ENCODE peak calls at places on chromosomes 2 and 18, in six cellular contexts. One of them, this sample, is unnamed.

GRCh38 chr2:47002480-47003381 is 87.1 kb upstream of the MCFD2 start:
- DNase-seq in kidney: no peak
- DNase-seq in cardiac fibroblast: peak
- DNase-seq in GM12865: no peak
- DNase-seq in H9: no peak
- DNase-seq in AG04450: no peak
- DNase-seq in this sample: no peak

GRCh38 chr2:15127876-15128275 is 433.3 kb downstream of the NBAS start:
- DNase-seq in kidney: no peak
- DNase-seq in cardiac fibroblast: no peak
- DNase-seq in GM12865: no peak
- DNase-seq in H9: no peak
- DNase-seq in AG04450: no peak
- DNase-seq in this sample: no peak

GRCh38 chr2:29817846-29818680 is 103.3 kb downstream of the ALK start:
- DNase-seq in kidney: no peak
- DNase-seq in cardiac fibroblast: no peak
- DNase-seq in GM12865: no peak
- DNase-seq in H9: no peak
- DNase-seq in AG04450: no peak
- DNase-seq in this sample: no peak

GRCh38 chr2:229445501-229446294 is 174.6 kb upstream of the PID1 start:
- DNase-seq in kidney: no peak
- DNase-seq in cardiac fibroblast: peak
- DNase-seq in GM12865: no peak
- DNase-seq in H9: no peak
- DNase-seq in AG04450: no peak
- DNase-seq in this sample: no peak

GRCh38 chr2:225355788-225356187 is 43.7 kb upstream of the NYAP2 start:
- DNase-seq in kidney: no peak
- DNase-seq in cardiac fibroblast: no peak
- DNase-seq in GM12865: no peak
- DNase-seq in H9: no peak
- DNase-seq in AG04450: no peak
- DNase-seq in this sample: no peak

GRCh38 chr2:28287261-28287915 is 105.3 kb upstream of the FOSL2 start:
- DNase-seq in kidney: no peak
- DNase-seq in cardiac fibroblast: peak
- DNase-seq in GM12865: no peak
- DNase-seq in H9: no peak
- DNase-seq in AG04450: no peak
- DNase-seq in this sample: no peak

GRCh38 chr2:38170733-38171132 is 94.8 kb upstream of the CYP1B1 start:
- DNase-seq in kidney: no peak
- DNase-seq in cardiac fibroblast: no peak
- DNase-seq in GM12865: no peak
- DNase-seq in H9: no peak
- DNase-seq in AG04450: no peak
- DNase-seq in this sample: no peak

GRCh38 chr18:77201508-77201907 is 48.1 kb upstream of the GALR1 start:
- DNase-seq in kidney: no peak
- DNase-seq in cardiac fibroblast: no peak
- DNase-seq in GM12865: no peak
- DNase-seq in H9: no peak
- DNase-seq in AG04450: no peak
- DNase-seq in this sample: no peak

GRCh38 chr2:95265182-95265581 is 9.1 kb upstream of the PROM2 start:
- DNase-seq in kidney: no peak
- DNase-seq in cardiac fibroblast: no peak
- DNase-seq in GM12865: no peak
- DNase-seq in H9: no peak
- DNase-seq in AG04450: no peak
- DNase-seq in this sample: no peak

GRCh38 chr2:231100990-231101389 is 23.9 kb downstream of the HTR2B start:
- DNase-seq in kidney: no peak
- DNase-seq in cardiac fibroblast: no peak
- DNase-seq in GM12865: no peak
- DNase-seq in H9: no peak
- DNase-seq in AG04450: no peak
- DNase-seq in this sample: no peak

GRCh38 chr2:12816379-12817306 is 99.9 kb downstream of the TRIB2 start:
- DNase-seq in kidney: no peak
- DNase-seq in cardiac fibroblast: peak
- DNase-seq in GM12865: no peak
- DNase-seq in H9: no peak
- DNase-seq in AG04450: no peak
- DNase-seq in this sample: no peak

GRCh38 chr2:68040078-68040477 is 22.7 kb downstream of the C1D start:
- DNase-seq in kidney: no peak
- DNase-seq in cardiac fibroblast: peak
- DNase-seq in GM12865: no peak
- DNase-seq in H9: no peak
- DNase-seq in AG04450: no peak
- DNase-seq in this sample: no peak

GRCh38 chr2:67008114-67008513 is 389.0 kb upstream of the ETAA1 start:
- DNase-seq in kidney: no peak
- DNase-seq in cardiac fibroblast: no peak
- DNase-seq in GM12865: no peak
- DNase-seq in H9: no peak
- DNase-seq in AG04450: no peak
- DNase-seq in this sample: no peak

GRCh38 chr2:98027955-98028593 is 32.3 kb upstream of the TMEM131 start:
- DNase-seq in kidney: no peak
- DNase-seq in cardiac fibroblast: peak
- DNase-seq in GM12865: no peak
- DNase-seq in H9: no peak
- DNase-seq in AG04450: peak
- DNase-seq in this sample: no peak

GRCh38 chr2:98026292-98026691 is 30.5 kb upstream of the TMEM131 start:
- DNase-seq in kidney: no peak
- DNase-seq in cardiac fibroblast: no peak
- DNase-seq in GM12865: no peak
- DNase-seq in H9: no peak
- DNase-seq in AG04450: no peak
- DNase-seq in this sample: no peak

GRCh38 chr2:98027535-98027934 is 31.8 kb upstream of the TMEM131 start:
- DNase-seq in kidney: no peak
- DNase-seq in cardiac fibroblast: no peak
- DNase-seq in GM12865: peak
- DNase-seq in H9: no peak
- DNase-seq in AG04450: no peak
- DNase-seq in this sample: no peak

GRCh38 chr2:98026927-98027522 is 31.3 kb upstream of the TMEM131 start:
- DNase-seq in kidney: no peak
- DNase-seq in cardiac fibroblast: no peak
- DNase-seq in GM12865: peak
- DNase-seq in H9: no peak
- DNase-seq in AG04450: no peak
- DNase-seq in this sample: no peak

GRCh38 chr2:98025481-98026037 is 29.8 kb upstream of the TMEM131 start:
- DNase-seq in kidney: no peak
- DNase-seq in cardiac fibroblast: no peak
- DNase-seq in GM12865: no peak
- DNase-seq in H9: no peak
- DNase-seq in AG04450: no peak
- DNase-seq in this sample: no peak
- TF ChIP-seq CTCF in kidney: no peak
- TF ChIP-seq CTCF in cardiac fibroblast: peak
- TF ChIP-seq CTCF in GM12865: no peak
- TF ChIP-seq CTCF in H9: no peak
- TF ChIP-seq CTCF in AG04450: no peak
- TF ChIP-seq CTCF in this sample: no peak

DNA sequence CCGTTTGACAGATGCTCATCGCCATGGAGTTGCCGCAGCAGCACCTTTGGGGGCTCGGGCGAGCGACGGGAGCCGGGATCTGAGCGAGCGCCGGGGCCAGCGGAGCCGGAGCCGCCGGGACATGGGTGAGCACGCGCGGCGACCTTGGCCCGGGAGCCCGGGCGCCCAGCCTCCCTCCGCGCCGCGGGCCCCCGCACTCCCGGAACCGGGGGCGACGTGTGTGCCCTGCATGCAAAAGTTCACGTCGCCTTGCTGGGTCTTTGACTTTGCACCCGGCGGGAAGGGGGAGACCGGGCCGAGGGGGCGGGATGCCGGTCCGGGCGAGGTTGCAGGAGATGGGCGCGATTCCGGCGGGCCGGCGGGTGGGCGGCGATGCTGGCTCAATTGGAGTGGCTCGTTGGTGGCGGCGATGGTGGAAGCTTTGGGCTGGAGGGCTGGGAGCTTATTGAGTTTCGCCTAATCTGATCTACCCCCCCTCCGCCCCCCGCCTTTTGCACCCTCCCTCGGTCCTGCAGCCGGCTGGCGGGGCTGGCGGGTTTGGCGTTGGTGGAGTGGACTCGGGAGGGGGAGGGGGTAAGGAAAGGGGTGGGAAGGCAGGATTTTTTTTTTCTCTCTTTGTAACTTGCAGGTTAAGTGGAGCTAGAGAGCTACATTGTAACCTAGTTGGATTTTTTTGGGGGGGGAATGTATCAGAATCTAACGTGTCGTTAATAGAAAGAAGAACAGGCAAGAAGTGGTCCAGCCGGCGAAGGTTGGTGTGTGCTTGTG is at the start of gene SETBP1:
- DNase-seq in kidney: peak
- DNase-seq in cardiac fibroblast: no peak
- DNase-seq in GM12865: peak
- DNase-seq in H9: peak
- DNase-seq in AG04450: no peak
- DNase-seq in this sample: peak
- TF ChIP-seq CTCF in kidney: no peak
- TF ChIP-seq CTCF in cardiac fibroblast: no peak
- TF ChIP-seq CTCF in GM12865: no peak
- TF ChIP-seq CTCF in H9: no peak
- TF ChIP-seq CTCF in AG04450: no peak
- TF ChIP-seq CTCF in this sample: no peak

DNA sequence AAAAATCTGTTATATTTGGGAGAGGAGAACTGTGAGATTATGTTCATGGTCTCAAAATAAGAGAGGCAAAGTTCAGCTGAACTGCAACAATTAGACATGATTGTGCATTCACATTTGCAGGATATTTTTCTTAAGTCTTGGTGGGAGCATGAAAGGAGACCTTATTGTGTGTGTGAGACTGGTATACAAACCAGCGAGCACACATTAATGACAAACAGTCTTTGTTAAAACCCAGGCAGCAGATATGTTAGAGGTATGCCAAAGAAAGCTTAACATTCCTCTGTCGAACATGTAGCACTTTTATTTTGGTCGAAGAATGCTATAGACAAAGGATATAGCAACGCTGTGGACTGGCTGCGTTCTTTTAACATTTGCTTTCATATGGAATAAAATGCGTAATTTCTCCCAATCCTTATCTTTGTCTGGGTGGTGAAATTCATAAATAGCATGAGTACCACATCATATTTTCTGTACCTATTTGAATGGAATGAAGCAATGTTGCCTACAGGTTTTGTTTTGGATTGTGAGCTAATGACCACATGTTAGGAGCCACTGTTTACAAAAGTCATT is 88.4 kb downstream of the ICOS start:
- DNase-seq in kidney: no peak
- DNase-seq in cardiac fibroblast: no peak
- DNase-seq in GM12865: no peak
- DNase-seq in H9: no peak
- DNase-seq in AG04450: no peak
- DNase-seq in this sample: no peak
- TF ChIP-seq CTCF in kidney: no peak
- TF ChIP-seq CTCF in cardiac fibroblast: no peak
- TF ChIP-seq CTCF in GM12865: no peak
- TF ChIP-seq CTCF in H9: no peak
- TF ChIP-seq CTCF in AG04450: no peak
- TF ChIP-seq CTCF in this sample: no peak

GRCh38 chr2:217943379-217944321 is 59.1 kb downstream of the TNS1 start:
- DNase-seq in kidney: peak
- DNase-seq in cardiac fibroblast: peak
- DNase-seq in GM12865: no peak
- DNase-seq in H9: peak
- DNase-seq in AG04450: no peak
- DNase-seq in this sample: peak
- TF ChIP-seq CTCF in kidney: peak
- TF ChIP-seq CTCF in cardiac fibroblast: peak
- TF ChIP-seq CTCF in GM12865: no peak
- TF ChIP-seq CTCF in H9: peak
- TF ChIP-seq CTCF in AG04450: peak
- TF ChIP-seq CTCF in this sample: no peak

GRCh38 chr2:6140509-6140908 is 448.3 kb downstream of the SOX11 start:
- DNase-seq in kidney: no peak
- DNase-seq in cardiac fibroblast: no peak
- DNase-seq in GM12865: no peak
- DNase-seq in H9: no peak
- DNase-seq in AG04450: no peak
- DNase-seq in this sample: no peak
- TF ChIP-seq CTCF in kidney: no peak
- TF ChIP-seq CTCF in cardiac fibroblast: no peak
- TF ChIP-seq CTCF in GM12865: no peak
- TF ChIP-seq CTCF in H9: no peak
- TF ChIP-seq CTCF in AG04450: no peak
- TF ChIP-seq CTCF in this sample: no peak

GRCh38 chr18:3703732-3704176 is 253.8 kb downstream of the TGIF1 start:
- DNase-seq in kidney: no peak
- DNase-seq in cardiac fibroblast: peak
- DNase-seq in GM12865: peak
- DNase-seq in H9: peak
- DNase-seq in AG04450: peak
- DNase-seq in this sample: peak
- TF ChIP-seq CTCF in kidney: peak
- TF ChIP-seq CTCF in cardiac fibroblast: peak
- TF ChIP-seq CTCF in GM12865: peak
- TF ChIP-seq CTCF in H9: peak
- TF ChIP-seq CTCF in AG04450: peak
- TF ChIP-seq CTCF in this sample: peak

DNA sequence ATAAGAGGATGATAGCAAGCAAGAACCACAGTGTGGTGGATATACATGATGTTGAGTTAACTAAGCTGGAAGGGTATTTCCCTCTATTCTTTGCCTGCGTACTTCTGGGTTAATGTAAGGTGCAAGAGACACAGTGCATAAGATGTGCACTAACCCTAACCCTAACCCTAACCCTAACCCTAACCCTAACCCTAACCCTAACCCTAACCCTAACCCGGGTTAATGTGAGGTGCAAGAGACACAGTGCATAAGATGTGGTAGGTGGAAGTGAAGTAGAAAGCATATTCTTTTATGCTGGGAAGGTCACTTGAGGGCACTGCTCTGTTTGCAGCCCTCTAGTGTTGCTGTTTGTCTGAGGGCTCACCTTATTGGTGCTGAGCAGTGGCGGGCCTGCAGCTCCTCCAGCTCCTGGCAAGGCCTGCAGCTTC is 181.5 kb upstream of the ITGA4 start:
- DNase-seq in kidney: no peak
- DNase-seq in cardiac fibroblast: no peak
- DNase-seq in GM12865: peak
- DNase-seq in H9: peak
- DNase-seq in AG04450: no peak
- DNase-seq in this sample: no peak
- TF ChIP-seq CTCF in kidney: no peak
- TF ChIP-seq CTCF in cardiac fibroblast: no peak
- TF ChIP-seq CTCF in GM12865: no peak
- TF ChIP-seq CTCF in H9: peak
- TF ChIP-seq CTCF in AG04450: no peak
- TF ChIP-seq CTCF in this sample: no peak

This sample was measured in endothelial cell.